ENCODE peak calls at places on chromosomes 3 and 15, in four cellular contexts. One of them, this sample, is unnamed.

GRCh38 chr3:195907730-195908438 is 467 bp downstream of the TNK2 start:
- DNase-seq in foreskin fibroblast: no peak
- DNase-seq in fibroblast of mammary gland: no peak
- DNase-seq in heart left ventricle: peak; percentile 70
- DNase-seq in this sample: no peak

GRCh38 chr3:160106905-160107861 is 118.0 kb upstream of the C3orf80 start:
- DNase-seq in foreskin fibroblast: no peak
- DNase-seq in fibroblast of mammary gland: no peak
- DNase-seq in heart left ventricle: no peak
- DNase-seq in this sample: no peak

GRCh38 chr3:38348903-38349302 is 2.3 kb downstream of the XYLB start:
- DNase-seq in foreskin fibroblast: peak; percentile 20
- DNase-seq in fibroblast of mammary gland: peak; percentile 74
- DNase-seq in heart left ventricle: no peak
- DNase-seq in this sample: peak; percentile 47

GRCh38 chr15:38885001-38885400 is 320.4 kb upstream of the RASGRP1 start:
- DNase-seq in foreskin fibroblast: no peak
- DNase-seq in fibroblast of mammary gland: peak; percentile 48
- DNase-seq in heart left ventricle: no peak
- DNase-seq in this sample: no peak

GRCh38 chr3:44058022-44058867 is 183.4 kb upstream of the TOPAZ1 start:
- DNase-seq in foreskin fibroblast: peak; percentile 53
- DNase-seq in fibroblast of mammary gland: peak; percentile 83
- DNase-seq in heart left ventricle: no peak
- DNase-seq in this sample: no peak

GRCh38 chr3:13884851-13885703 is 5.2 kb upstream of the WNT7A start:
- DNase-seq in foreskin fibroblast: no peak
- DNase-seq in fibroblast of mammary gland: peak; percentile 6
- DNase-seq in heart left ventricle: no peak
- DNase-seq in this sample: no peak

GRCh38 chr15:101008158-101009139 is 89.3 kb downstream of the LRRK1 start:
- DNase-seq in foreskin fibroblast: no peak
- DNase-seq in fibroblast of mammary gland: peak; percentile 78
- DNase-seq in heart left ventricle: peak; percentile 85
- DNase-seq in this sample: no peak

GRCh38 chr15:52706091-52706490 is 26.9 kb upstream of the ATOSA start:
- DNase-seq in foreskin fibroblast: peak; percentile 29
- DNase-seq in fibroblast of mammary gland: peak; percentile 57
- DNase-seq in heart left ventricle: no peak
- DNase-seq in this sample: no peak

GRCh38 chr3:138834359-138835176 is at the start of gene PIK3CB:
- DNase-seq in foreskin fibroblast: peak; percentile 82
- DNase-seq in fibroblast of mammary gland: peak; percentile 59
- DNase-seq in heart left ventricle: peak; percentile 96
- DNase-seq in this sample: no peak

GRCh38 chr3:23653647-23654525 is 151.9 kb upstream of the UBE2E1 start:
- DNase-seq in foreskin fibroblast: no peak
- DNase-seq in fibroblast of mammary gland: no peak
- DNase-seq in heart left ventricle: no peak
- DNase-seq in this sample: no peak

GRCh38 chr3:71659758-71660666 is 65.2 kb downstream of the EIF4E3 start:
- DNase-seq in foreskin fibroblast: peak; percentile 24
- DNase-seq in fibroblast of mammary gland: peak; percentile 51
- DNase-seq in heart left ventricle: no peak
- DNase-seq in this sample: no peak

GRCh38 chr15:54605556-54605955 is 591.2 kb downstream of the RSL24D1 start:
- DNase-seq in foreskin fibroblast: no peak
- DNase-seq in fibroblast of mammary gland: no peak
- DNase-seq in heart left ventricle: no peak
- DNase-seq in this sample: no peak

GRCh38 chr3:193851941-193852674 is 259.1 kb downstream of the OPA1 start:
- DNase-seq in foreskin fibroblast: no peak
- DNase-seq in fibroblast of mammary gland: no peak
- DNase-seq in heart left ventricle: peak; percentile 42
- DNase-seq in this sample: no peak

GRCh38 chr15:61220125-61220524 is 9.0 kb downstream of the RORA start:
- DNase-seq in foreskin fibroblast: no peak
- DNase-seq in fibroblast of mammary gland: no peak
- DNase-seq in heart left ventricle: no peak
- DNase-seq in this sample: no peak

GRCh38 chr15:61222010-61222409 is 7.1 kb downstream of the RORA start:
- DNase-seq in foreskin fibroblast: no peak
- DNase-seq in fibroblast of mammary gland: no peak
- DNase-seq in heart left ventricle: no peak
- DNase-seq in this sample: no peak

DNA sequence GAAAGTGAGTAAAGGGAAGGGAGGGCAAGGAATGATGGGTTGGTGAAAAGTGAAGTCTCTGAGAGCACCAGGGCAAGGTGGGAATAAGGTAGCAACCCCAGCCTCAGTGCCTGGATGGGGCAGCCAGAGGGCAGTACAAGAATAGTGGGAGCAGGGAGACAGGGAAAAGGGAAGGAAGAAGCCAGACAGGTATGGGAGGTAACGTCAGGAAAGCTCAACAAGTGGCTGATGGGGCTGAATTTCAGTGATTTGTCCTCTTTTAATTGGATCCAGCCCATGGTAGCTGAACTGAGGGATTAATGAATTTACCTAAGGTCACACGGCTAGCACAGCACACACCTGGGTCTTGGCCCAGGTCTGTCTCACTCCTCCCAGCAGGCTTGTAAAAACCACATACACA is 12.6 kb downstream of the RORA start:
- DNase-seq in foreskin fibroblast: no peak
- DNase-seq in fibroblast of mammary gland: no peak
- DNase-seq in heart left ventricle: no peak
- DNase-seq in this sample: no peak
- TF ChIP-seq CTCF in foreskin fibroblast: no peak
- TF ChIP-seq CTCF in fibroblast of mammary gland: no peak
- TF ChIP-seq CTCF in heart left ventricle: no peak
- TF ChIP-seq CTCF in this sample: peak; percentile 33

DNA sequence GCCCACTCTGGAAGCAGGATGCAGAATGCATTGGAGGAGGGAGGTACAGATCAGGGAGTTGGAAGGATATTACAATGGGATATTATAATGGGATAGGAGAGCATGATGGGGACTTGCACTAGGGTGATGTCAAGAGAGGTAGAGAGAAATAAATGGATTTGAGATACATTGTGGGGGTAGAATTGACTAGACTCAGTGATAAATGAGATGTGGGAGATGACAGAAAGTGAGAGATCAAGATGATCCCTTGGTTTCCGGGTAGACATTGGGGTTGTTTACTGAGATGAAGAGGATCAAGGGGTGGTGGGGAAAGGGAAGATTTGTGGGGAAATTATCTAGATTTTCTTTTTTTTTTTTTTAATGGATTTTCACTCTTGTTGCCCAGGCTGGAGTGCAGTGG is 42.7 kb downstream of the BFSP2 start:
- DNase-seq in foreskin fibroblast: no peak
- DNase-seq in fibroblast of mammary gland: no peak
- DNase-seq in heart left ventricle: no peak
- DNase-seq in this sample: no peak
- H3K4me3 ChIP-seq in foreskin fibroblast: no peak overlapping the region
- H3K4me3 ChIP-seq in fibroblast of mammary gland: no peak overlapping the region
- H3K4me3 ChIP-seq in heart left ventricle: no peak overlapping the region
- H3K4me3 ChIP-seq in this sample: no peak overlapping the region

DNA sequence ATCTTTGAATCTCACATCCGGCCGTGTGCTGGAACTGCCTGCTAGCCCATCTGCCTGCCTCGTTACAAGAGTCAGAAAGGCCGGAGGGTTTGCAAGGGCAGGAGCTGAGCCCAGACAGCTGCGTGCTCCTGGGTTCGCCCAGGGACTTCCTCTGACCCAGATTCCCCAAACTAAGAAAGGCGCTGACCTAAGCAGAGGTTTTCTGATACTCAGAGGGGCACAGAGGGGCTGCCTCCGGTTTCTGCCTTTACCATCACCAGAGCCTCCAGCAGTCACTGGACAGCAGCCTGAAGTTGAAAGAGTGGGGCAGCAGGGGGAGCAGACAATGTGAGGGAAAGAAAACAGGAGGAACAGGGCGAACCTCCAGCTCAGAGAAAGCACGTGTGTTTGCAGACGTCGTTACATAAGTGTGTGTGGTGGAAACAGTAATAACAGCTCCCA is 33.4 kb upstream of the RAD18 start:
- DNase-seq in foreskin fibroblast: peak; percentile 38
- DNase-seq in fibroblast of mammary gland: peak; percentile 68
- DNase-seq in heart left ventricle: peak; percentile 71
- DNase-seq in this sample: peak; percentile 11
- TF ChIP-seq CTCF in foreskin fibroblast: peak; percentile 45
- TF ChIP-seq CTCF in fibroblast of mammary gland: peak; percentile 51
- TF ChIP-seq CTCF in heart left ventricle: peak; percentile 35
- TF ChIP-seq CTCF in this sample: peak; percentile 51

DNA sequence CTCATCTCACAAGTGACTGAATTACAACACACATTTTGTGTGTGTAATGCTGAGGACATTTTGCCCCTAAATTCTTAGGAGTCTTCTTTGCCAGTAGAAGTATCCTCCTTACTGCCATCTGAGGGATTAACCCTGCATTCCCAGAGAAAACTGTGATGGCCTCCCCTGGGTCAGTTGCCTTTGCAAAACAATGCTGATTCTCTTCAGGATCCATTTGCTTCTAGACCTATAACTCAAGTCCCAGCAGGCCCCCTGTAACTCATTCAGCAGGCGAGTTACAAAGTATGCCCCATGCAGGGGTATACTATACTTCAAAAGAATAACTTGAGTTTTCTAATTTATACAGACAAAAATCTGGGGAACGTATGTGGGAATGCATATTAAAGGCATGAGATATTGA is 6.6 kb upstream of the MCF2L2 start:
- DNase-seq in foreskin fibroblast: no peak
- DNase-seq in fibroblast of mammary gland: no peak
- DNase-seq in heart left ventricle: no peak
- DNase-seq in this sample: no peak
- H3K4me3 ChIP-seq in foreskin fibroblast: no peak overlapping the region
- H3K4me3 ChIP-seq in fibroblast of mammary gland: no peak overlapping the region
- H3K4me3 ChIP-seq in heart left ventricle: no peak overlapping the region
- H3K4me3 ChIP-seq in this sample: no peak overlapping the region

GRCh38 chr3:115986555-115987207 is 363.4 kb downstream of the GAP43 start:
- DNase-seq in foreskin fibroblast: no peak
- DNase-seq in fibroblast of mammary gland: peak; percentile 66
- DNase-seq in heart left ventricle: no peak
- DNase-seq in this sample: no peak
- TF ChIP-seq CTCF in foreskin fibroblast: peak; percentile 19
- TF ChIP-seq CTCF in fibroblast of mammary gland: peak; percentile 61
- TF ChIP-seq CTCF in heart left ventricle: no peak
- TF ChIP-seq CTCF in this sample: peak; percentile 55

GRCh38 chr3:32303977-32304376 is 65.5 kb downstream of the CMTM8 start:
- DNase-seq in foreskin fibroblast: no peak
- DNase-seq in fibroblast of mammary gland: no peak
- DNase-seq in heart left ventricle: no peak
- DNase-seq in this sample: no peak
- H3K4me3 ChIP-seq in foreskin fibroblast: no peak overlapping the region
- H3K4me3 ChIP-seq in fibroblast of mammary gland: no peak overlapping the region
- H3K4me3 ChIP-seq in heart left ventricle: no peak overlapping the region
- H3K4me3 ChIP-seq in this sample: no peak overlapping the region

GRCh38 chr15:60838206-60838605 is 359.3 kb upstream of the ICE2 start:
- DNase-seq in foreskin fibroblast: no peak
- DNase-seq in fibroblast of mammary gland: no peak
- DNase-seq in heart left ventricle: no peak
- DNase-seq in this sample: no peak

GRCh38 chr15:60843482-60843881 is 364.5 kb upstream of the ICE2 start:
- DNase-seq in foreskin fibroblast: no peak
- DNase-seq in fibroblast of mammary gland: no peak
- DNase-seq in heart left ventricle: no peak
- DNase-seq in this sample: no peak

GRCh38 chr15:60842694-60843093 is 363.8 kb upstream of the ICE2 start:
- DNase-seq in foreskin fibroblast: no peak
- DNase-seq in fibroblast of mammary gland: no peak
- DNase-seq in heart left ventricle: no peak
- DNase-seq in this sample: no peak

GRCh38 chr15:60840703-60841411 is 361.9 kb upstream of the ICE2 start:
- DNase-seq in foreskin fibroblast: no peak
- DNase-seq in fibroblast of mammary gland: no peak
- DNase-seq in heart left ventricle: no peak
- DNase-seq in this sample: no peak

GRCh38 chr15:60840306-60840702 is 361.4 kb upstream of the ICE2 start:
- DNase-seq in foreskin fibroblast: peak; percentile 25
- DNase-seq in fibroblast of mammary gland: peak; percentile 51
- DNase-seq in heart left ventricle: no peak
- DNase-seq in this sample: no peak
- TF ChIP-seq CTCF in foreskin fibroblast: no peak
- TF ChIP-seq CTCF in fibroblast of mammary gland: no peak
- TF ChIP-seq CTCF in heart left ventricle: no peak
- TF ChIP-seq CTCF in this sample: no peak

GRCh38 chr3:153042088-153042487 is 119.9 kb upstream of the RAP2B start:
- DNase-seq in foreskin fibroblast: no peak
- DNase-seq in fibroblast of mammary gland: no peak
- DNase-seq in heart left ventricle: no peak
- DNase-seq in this sample: no peak

GRCh38 chr3:153038367-153038766 is 123.7 kb upstream of the RAP2B start:
- DNase-seq in foreskin fibroblast: no peak
- DNase-seq in fibroblast of mammary gland: no peak
- DNase-seq in heart left ventricle: no peak
- DNase-seq in this sample: no peak

GRCh38 chr3:153045150-153045549 is 116.9 kb upstream of the RAP2B start:
- DNase-seq in foreskin fibroblast: no peak
- DNase-seq in fibroblast of mammary gland: no peak
- DNase-seq in heart left ventricle: no peak
- DNase-seq in this sample: no peak

GRCh38 chr3:153038779-153039178 is 123.2 kb upstream of the RAP2B start:
- DNase-seq in foreskin fibroblast: no peak
- DNase-seq in fibroblast of mammary gland: peak; percentile 50
- DNase-seq in heart left ventricle: peak; percentile 37
- DNase-seq in this sample: no peak

DNA sequence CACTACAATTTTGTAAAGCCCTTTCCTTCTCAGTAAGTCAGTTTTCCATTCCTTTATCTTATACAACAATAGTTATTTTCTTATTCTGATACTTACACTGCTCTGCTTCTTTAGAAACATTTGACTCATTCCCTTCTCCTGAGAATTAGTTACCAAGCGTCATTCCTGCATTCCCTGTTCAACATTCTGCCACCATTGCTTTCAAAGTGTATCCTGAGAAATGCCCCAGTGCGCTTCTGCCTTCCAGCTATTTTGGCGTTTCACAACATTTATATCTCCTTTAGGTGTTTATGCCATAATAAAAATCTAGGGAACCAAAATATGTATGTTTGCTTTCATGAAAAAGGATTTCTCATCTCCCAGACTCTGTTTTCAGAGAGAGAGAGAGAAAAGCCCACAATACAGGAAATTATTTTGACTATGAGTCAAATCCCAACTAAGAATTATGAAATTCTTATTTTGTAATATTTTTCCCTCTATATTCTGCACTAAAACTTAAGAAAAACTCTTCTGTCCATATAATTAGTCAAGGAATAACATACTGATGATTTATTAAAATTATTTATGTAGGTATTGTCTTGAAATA is 118.2 kb upstream of the RAP2B start:
- DNase-seq in foreskin fibroblast: peak; percentile 23
- DNase-seq in fibroblast of mammary gland: peak; percentile 76
- DNase-seq in heart left ventricle: no peak
- DNase-seq in this sample: no peak
- H3K4me3 ChIP-seq in foreskin fibroblast: no peak overlapping the region
- H3K4me3 ChIP-seq in fibroblast of mammary gland: no peak overlapping the region
- H3K4me3 ChIP-seq in heart left ventricle: no peak overlapping the region
- H3K4me3 ChIP-seq in this sample: no peak overlapping the region

GRCh38 chr15:70095387-70096214 is 2.1 kb downstream of the TLE3 start:
- DNase-seq in foreskin fibroblast: no peak
- DNase-seq in fibroblast of mammary gland: no peak
- DNase-seq in heart left ventricle: peak; percentile 44
- DNase-seq in this sample: no peak
- TF ChIP-seq CTCF in foreskin fibroblast: no peak
- TF ChIP-seq CTCF in fibroblast of mammary gland: no peak
- TF ChIP-seq CTCF in heart left ventricle: no peak
- TF ChIP-seq CTCF in this sample: no peak

This sample was measured in retinal pigment epithelial cell.